ENCODE peak calls at places on chromosomes 3 and 15, in seven cellular contexts. U is endothelial cell of umbilical vein, F is A549, Q is breast epithelium, G is H1, O is body of pancreas, X is heart left ventricle. Z is an unnamed sample.

GRCh38 chr15:61051570-61052031 is 177.5 kb downstream of the RORA start:
- DNase-seq in Q (no peak), G (no peak), U (peak), F (peak), O (peak), X (peak), Z (peak)

GRCh38 chr15:70071799-70072198 is 25.9 kb downstream of the TLE3 start:
- DNase-seq in Q (no peak), U (no peak), F (no peak), O (no peak), X (no peak), G (no peak), Z (no peak)

GRCh38 chr3:124174463-124174862 is 182.5 kb upstream of the ROPN1 start:
- DNase-seq in O (peak), U (no peak), X (no peak), G (no peak), Q (no peak), F (no peak), Z (peak)

GRCh38 chr3:20648294-20648693 is 462.3 kb upstream of the SGO1 start:
- DNase-seq in X (no peak), O (no peak), G (no peak), F (peak), U (peak), Q (no peak), Z (no peak)

GRCh38 chr3:143536817-143537535 is 311.3 kb downstream of the SLC9A9 start:
- DNase-seq in U (no peak), Q (no peak), G (no peak), X (peak), F (no peak), O (no peak), Z (peak)

GRCh38 chr3:159191454-159191853 is 389.6 kb downstream of the MFSD1 start:
- DNase-seq in G (no peak), U (peak), X (no peak), Q (no peak), O (no peak), F (peak), Z (no peak)

GRCh38 chr3:126508539-126508938 is 9.0 kb downstream of the UROC1 start:
- DNase-seq in U (no peak), G (no peak), Q (no peak), O (no peak), F (peak), X (peak), Z (no peak)

GRCh38 chr15:99857836-99858235 is 124.6 kb upstream of the LYSMD4 start:
- DNase-seq in U (no peak), G (no peak), Q (no peak), O (no peak), F (no peak), X (no peak), Z (peak)

GRCh38 chr3:16739416-16740091 is 134.3 kb upstream of the DAZL start:
- DNase-seq in U (no peak), O (no peak), Q (no peak), F (no peak), G (no peak), X (no peak), Z (no peak)

GRCh38 chr15:74443100-74443909 is 9.5 kb upstream of the SEMA7A start:
- DNase-seq in U (peak), G (no peak), Q (peak), F (no peak), O (no peak), X (no peak), Z (no peak)

GRCh38 chr3:33278106-33278672 is 947 bp downstream of the FBXL2 start:
- DNase-seq in Q (no peak), F (peak), O (no peak), X (no peak), G (no peak), U (peak), Z (peak)

GRCh38 chr3:33273628-33274027 is 3.6 kb upstream of the FBXL2 start:
- DNase-seq in G (no peak), F (no peak), O (no peak), Q (no peak), U (no peak), X (no peak), Z (no peak)

DNA sequence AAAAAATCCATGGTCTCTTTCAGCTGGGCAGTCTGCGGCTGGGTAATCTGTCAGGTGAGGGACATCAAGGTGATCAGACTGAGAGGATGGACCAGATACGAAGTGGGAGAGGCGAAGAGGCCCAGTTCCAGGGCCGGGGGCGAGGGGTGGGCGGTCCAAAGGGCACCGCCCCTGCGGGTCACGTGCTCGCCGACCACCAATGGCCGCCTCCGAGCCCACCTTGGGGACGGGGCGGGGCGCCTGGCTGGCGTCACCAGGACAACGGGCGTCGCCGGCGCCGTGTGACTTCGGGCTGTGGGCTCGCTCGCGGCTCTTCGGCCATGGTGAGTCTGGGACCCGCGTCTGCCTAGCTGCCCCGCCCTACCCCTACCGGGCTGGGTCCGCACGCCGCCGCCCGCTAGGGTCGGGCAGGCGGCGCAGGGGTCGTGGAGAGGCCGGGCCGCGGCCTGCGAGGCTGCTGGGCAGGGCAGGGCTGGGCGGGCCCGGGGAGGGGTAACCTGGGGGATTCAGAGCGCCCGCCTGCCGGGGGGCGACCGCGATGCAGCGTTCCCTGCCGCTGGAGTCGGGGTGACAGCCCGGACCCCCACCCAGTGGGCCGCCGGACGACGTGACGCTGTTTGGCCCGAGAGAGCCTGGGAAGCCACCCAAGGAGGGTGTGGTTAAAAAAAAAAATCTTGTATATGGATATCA is at the start of gene FBXL2:
- DNase-seq in Q (peak), X (peak), O (peak), G (peak), F (peak), U (peak), Z (peak)
- TF ChIP-seq POLR2A in Q (no peak), X (no peak), O (peak), G (no peak), F (peak), U (peak), Z (peak)

GRCh38 chr15:66293419-66294156 is at the start of gene DIS3L:
- DNase-seq in Q (no peak), F (peak), X (peak), G (peak), U (peak), O (peak), Z (peak)
- TF ChIP-seq POLR2A in Q (no peak), F (peak), X (no peak), G (no peak), U (peak), O (peak), Z (peak)

GRCh38 chr3:138809506-138810266 is 25.0 kb downstream of the PIK3CB start:
- DNase-seq in U (no peak), F (no peak), Q (no peak), X (no peak), O (no peak), G (no peak), Z (no peak)
- TF ChIP-seq POLR2A in U (no peak), F (no peak), Q (no peak), X (no peak), O (no peak), G (no peak), Z (no peak)

GRCh38 chr3:10621749-10622148 is 116.4 kb upstream of the ATP2B2 start:
- DNase-seq in G (no peak), X (no peak), Q (no peak), O (no peak), U (no peak), F (no peak), Z (no peak)

GRCh38 chr3:10620833-10621082 is 115.4 kb upstream of the ATP2B2 start:
- DNase-seq in X (no peak), F (no peak), Q (no peak), O (no peak), G (no peak), U (no peak), Z (no peak)

GRCh38 chr3:10622456-10622855 is 117.1 kb upstream of the ATP2B2 start:
- DNase-seq in U (no peak), Q (no peak), F (no peak), O (no peak), G (no peak), X (no peak), Z (no peak)

GRCh38 chr3:10625307-10625706 is 119.9 kb upstream of the ATP2B2 start:
- DNase-seq in X (no peak), F (no peak), Q (no peak), G (no peak), O (no peak), U (no peak), Z (no peak)

GRCh38 chr3:10623578-10624275 is 118.3 kb upstream of the ATP2B2 start:
- DNase-seq in U (no peak), X (no peak), O (no peak), G (no peak), F (no peak), Q (no peak), Z (no peak)
- TF ChIP-seq POLR2A in U (no peak), X (no peak), O (no peak), G (no peak), F (no peak), Q (no peak), Z (no peak)

Z was measured in thyroid gland.